ENCODE peak calls at places on chromosome 1, in six cellular contexts. X, A, T, S, C and D are unnamed samples.

GRCh38 chr1:109640285-109640865 is 15.5 kb upstream of the GSTM4 start:
- DNase-seq in S (peak), T (peak), A (peak), C (peak), X (peak), D (peak)

GRCh38 chr1:42931911-42932422 is 26.7 kb downstream of the SLC2A1 start:
- DNase-seq in S (peak), C (no peak), A (no peak), T (no peak), X (no peak), D (no peak)

GRCh38 chr1:20495661-20496060 is 9.7 kb upstream of the CAMK2N1 start:
- DNase-seq in S (no peak), C (no peak), A (no peak), T (no peak), X (no peak), D (no peak)

GRCh38 chr1:223363856-223364684 is at the start of gene SUSD4:
- DNase-seq in C (peak), S (peak), T (peak), A (peak), X (no peak), D (peak)

GRCh38 chr1:185421485-185422100 is 104.5 kb upstream of the IVNS1ABP start:
- DNase-seq in S (no peak), X (no peak), A (no peak), T (no peak), C (no peak), D (no peak)

GRCh38 chr1:2208309-2209239 is 14.0 kb upstream of the FAAP20 start:
- DNase-seq in X (peak), S (no peak), A (no peak), T (no peak), C (peak), D (no peak)

GRCh38 chr1:230274254-230274653 is 151.9 kb downstream of the PGBD5 start:
- DNase-seq in A (no peak), S (no peak), X (no peak), C (no peak), T (no peak), D (no peak)

GRCh38 chr1:209890606-209891330 is 47.2 kb upstream of the SYT14 start:
- DNase-seq in S (no peak), X (peak), T (no peak), C (no peak), A (no peak), D (no peak)

GRCh38 chr1:234631721-234632125 is 21.7 kb upstream of the IRF2BP2 start:
- DNase-seq in S (no peak), C (peak), T (peak), X (peak), A (no peak), D (no peak)

GRCh38 chr1:55639526-55639925 is 424.4 kb upstream of the USP24 start:
- DNase-seq in X (no peak), A (no peak), C (no peak), T (no peak), S (no peak), D (no peak)
- H2BK15ac ChIP-seq in X (no peak), A (no peak), C (no peak), T (no peak), S (no peak), D (no peak)

GRCh38 chr1:60960846-60961542 is 121.4 kb upstream of the NFIA start:
- DNase-seq in A (no peak), X (no peak), T (no peak), C (no peak), S (no peak), D (no peak)

GRCh38 chr1:60959701-60960100 is 122.7 kb upstream of the NFIA start:
- DNase-seq in S (no peak), A (no peak), T (no peak), C (no peak), X (no peak), D (no peak)

GRCh38 chr1:60965280-60965854 is 117.0 kb upstream of the NFIA start:
- DNase-seq in C (no peak), T (peak), X (no peak), A (no peak), S (no peak), D (no peak)

GRCh38 chr1:60958001-60958400 is 124.4 kb upstream of the NFIA start:
- DNase-seq in T (no peak), A (no peak), S (no peak), C (no peak), X (no peak), D (no peak)

GRCh38 chr1:60963167-60963909 is 119.0 kb upstream of the NFIA start:
- DNase-seq in C (no peak), S (no peak), A (no peak), X (no peak), T (no peak), D (no peak)
- H2BK5ac ChIP-seq in C (no peak), S (no peak), A (no peak), X (no peak), T (no peak), D (no peak)

DNA sequence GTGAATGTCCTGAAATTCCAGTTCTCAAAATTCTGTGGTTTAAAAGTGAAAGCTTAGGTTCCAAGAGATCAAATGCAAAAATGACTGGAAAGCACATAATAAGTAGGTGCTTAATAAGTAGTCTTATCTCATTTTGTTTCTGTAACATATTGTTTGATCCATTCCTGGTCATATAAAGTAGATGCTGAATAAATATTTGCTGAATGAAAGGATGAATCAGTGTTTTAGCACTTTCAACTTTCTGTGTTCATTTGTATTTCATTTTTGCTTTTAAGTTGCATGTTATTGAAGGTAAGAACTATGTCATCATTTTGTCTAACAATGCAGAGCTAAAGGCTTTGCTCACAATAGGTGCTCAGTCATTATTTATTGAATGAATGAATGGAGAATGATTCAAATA is 6.3 kb downstream of the MAST2 start:
- DNase-seq in C (no peak), S (no peak), X (no peak), A (no peak), T (no peak), D (no peak)
- H3K4me2 ChIP-seq in C (no peak), S (no peak), X (no peak), A (no peak), T (no peak), D (no peak)

GRCh38 chr1:211648980-211649934 is 26.2 kb downstream of the NEK2 start:
- DNase-seq in X (peak), C (peak), A (peak), S (no peak), T (no peak), D (no peak)
- H2BK15ac ChIP-seq in X (no peak), C (no peak), A (no peak), S (no peak), T (no peak), D (no peak)